ENCODE peak calls at places on chromosomes 5 and 9, in five cellular contexts. One of them, this sample, is unnamed.

GRCh38 chr5:60092671-60093422 is 199.3 kb upstream of the PDE4D start:
- DNase-seq in lung: no peak
- DNase-seq in nephron progenitor cell: no peak
- DNase-seq in kidney: no peak
- DNase-seq in AG10803: peak
- DNase-seq in this sample: no peak

GRCh38 chr9:113598451-113598850 is 134.9 kb downstream of the RGS3 start:
- DNase-seq in lung: no peak
- DNase-seq in nephron progenitor cell: no peak
- DNase-seq in kidney: peak
- DNase-seq in AG10803: no peak
- DNase-seq in this sample: no peak

GRCh38 chr5:159550951-159551350 is 220.7 kb upstream of the IL12B start:
- DNase-seq in lung: no peak
- DNase-seq in kidney: no peak
- DNase-seq in nephron progenitor cell: no peak
- DNase-seq in AG10803: peak
- DNase-seq in this sample: no peak

GRCh38 chr5:72013741-72014703 is 93.3 kb upstream of the MAP1B start:
- DNase-seq in nephron progenitor cell: no peak
- DNase-seq in AG10803: no peak
- DNase-seq in kidney: no peak
- DNase-seq in lung: no peak
- DNase-seq in this sample: no peak

GRCh38 chr9:6414291-6414690 is 1.3 kb downstream of the UHRF2 start:
- DNase-seq in kidney: no peak
- DNase-seq in AG10803: peak
- DNase-seq in nephron progenitor cell: peak
- DNase-seq in lung: no peak
- DNase-seq in this sample: peak

GRCh38 chr5:74243634-74244033 is 396.9 kb downstream of the ENC1 start:
- DNase-seq in AG10803: peak
- DNase-seq in kidney: no peak
- DNase-seq in lung: no peak
- DNase-seq in nephron progenitor cell: no peak
- DNase-seq in this sample: no peak

GRCh38 chr9:124035001-124035650 is 23.6 kb downstream of the LHX2 start:
- DNase-seq in lung: no peak
- DNase-seq in nephron progenitor cell: no peak
- DNase-seq in kidney: no peak
- DNase-seq in AG10803: no peak
- DNase-seq in this sample: no peak

GRCh38 chr9:127138444-127138843 is 16.0 kb upstream of the ANGPTL2 start:
- DNase-seq in lung: no peak
- DNase-seq in nephron progenitor cell: no peak
- DNase-seq in kidney: no peak
- DNase-seq in AG10803: no peak
- DNase-seq in this sample: no peak

GRCh38 chr5:11166906-11167305 is 405.9 kb upstream of the DAP start:
- DNase-seq in nephron progenitor cell: no peak
- DNase-seq in kidney: no peak
- DNase-seq in AG10803: no peak
- DNase-seq in lung: no peak
- DNase-seq in this sample: no peak

GRCh38 chr9:121958530-121958929 is 134.6 kb downstream of the TTLL11 start:
- DNase-seq in kidney: no peak
- DNase-seq in nephron progenitor cell: no peak
- DNase-seq in AG10803: no peak
- DNase-seq in lung: no peak
- DNase-seq in this sample: no peak

GRCh38 chr5:174750720-174751119 is 26.3 kb downstream of the MSX2 start:
- DNase-seq in nephron progenitor cell: no peak
- DNase-seq in kidney: no peak
- DNase-seq in AG10803: peak
- DNase-seq in lung: no peak
- DNase-seq in this sample: no peak

GRCh38 chr9:98924971-98925820 is 18.5 kb upstream of the COL15A1 start:
- DNase-seq in kidney: no peak
- DNase-seq in nephron progenitor cell: no peak
- DNase-seq in lung: no peak
- DNase-seq in AG10803: no peak
- DNase-seq in this sample: no peak

GRCh38 chr9:20568406-20568805 is 53.9 kb downstream of the MLLT3 start:
- DNase-seq in lung: no peak
- DNase-seq in nephron progenitor cell: no peak
- DNase-seq in AG10803: no peak
- DNase-seq in kidney: no peak
- DNase-seq in this sample: no peak

GRCh38 chr5:65611524-65611923 is 12.6 kb downstream of the TRIM23 start:
- DNase-seq in lung: peak
- DNase-seq in kidney: no peak
- DNase-seq in nephron progenitor cell: no peak
- DNase-seq in AG10803: no peak
- DNase-seq in this sample: no peak

GRCh38 chr9:87687207-87687606 is 38.7 kb upstream of the CTSL start:
- DNase-seq in kidney: no peak
- DNase-seq in lung: no peak
- DNase-seq in nephron progenitor cell: no peak
- DNase-seq in AG10803: no peak
- DNase-seq in this sample: no peak

GRCh38 chr5:75668988-75669760 is 48.1 kb downstream of the POC5 start:
- DNase-seq in kidney: peak
- DNase-seq in nephron progenitor cell: no peak
- DNase-seq in lung: peak
- DNase-seq in AG10803: no peak
- DNase-seq in this sample: peak

GRCh38 chr5:40584054-40584453 is 95.7 kb upstream of the PTGER4 start:
- DNase-seq in lung: no peak
- DNase-seq in kidney: no peak
- DNase-seq in nephron progenitor cell: no peak
- DNase-seq in AG10803: no peak
- DNase-seq in this sample: no peak

GRCh38 chr5:169637856-169638190 is 748 bp downstream of the DOCK2 start:
- DNase-seq in AG10803: no peak
- DNase-seq in lung: peak
- DNase-seq in kidney: no peak
- DNase-seq in nephron progenitor cell: no peak
- DNase-seq in this sample: peak

GRCh38 chr9:85332487-85332886 is 409.3 kb downstream of the AGTPBP1 start:
- DNase-seq in AG10803: no peak
- DNase-seq in kidney: no peak
- DNase-seq in lung: no peak
- DNase-seq in nephron progenitor cell: no peak
- DNase-seq in this sample: no peak

GRCh38 chr5:145246379-145246778 is 588.8 kb downstream of the PRELID2 start:
- DNase-seq in kidney: no peak
- DNase-seq in nephron progenitor cell: no peak
- DNase-seq in lung: no peak
- DNase-seq in AG10803: no peak
- DNase-seq in this sample: no peak

GRCh38 chr5:169742773-169743296 is 105.8 kb downstream of the DOCK2 start:
- DNase-seq in kidney: no peak
- DNase-seq in AG10803: peak
- DNase-seq in nephron progenitor cell: no peak
- DNase-seq in lung: no peak
- DNase-seq in this sample: no peak

GRCh38 chr9:119959846-119960545 is 590.8 kb upstream of the BRINP1 start:
- DNase-seq in AG10803: peak
- DNase-seq in nephron progenitor cell: no peak
- DNase-seq in lung: no peak
- DNase-seq in kidney: no peak
- DNase-seq in this sample: no peak

GRCh38 chr9:119963798-119964372 is 594.6 kb upstream of the BRINP1 start:
- DNase-seq in kidney: peak
- DNase-seq in lung: peak
- DNase-seq in AG10803: peak
- DNase-seq in nephron progenitor cell: peak
- DNase-seq in this sample: no peak

GRCh38 chr9:119963258-119963797 is 594.1 kb upstream of the BRINP1 start:
- DNase-seq in lung: peak
- DNase-seq in AG10803: peak
- DNase-seq in nephron progenitor cell: peak
- DNase-seq in kidney: peak
- DNase-seq in this sample: no peak

GRCh38 chr9:119961774-119962408 is 592.7 kb upstream of the BRINP1 start:
- DNase-seq in nephron progenitor cell: peak
- DNase-seq in lung: peak
- DNase-seq in kidney: no peak
- DNase-seq in AG10803: no peak
- DNase-seq in this sample: peak
- TF ChIP-seq CTCF in nephron progenitor cell: peak
- TF ChIP-seq CTCF in lung: no peak
- TF ChIP-seq CTCF in kidney: peak
- TF ChIP-seq CTCF in AG10803: peak
- TF ChIP-seq CTCF in this sample: peak

DNA sequence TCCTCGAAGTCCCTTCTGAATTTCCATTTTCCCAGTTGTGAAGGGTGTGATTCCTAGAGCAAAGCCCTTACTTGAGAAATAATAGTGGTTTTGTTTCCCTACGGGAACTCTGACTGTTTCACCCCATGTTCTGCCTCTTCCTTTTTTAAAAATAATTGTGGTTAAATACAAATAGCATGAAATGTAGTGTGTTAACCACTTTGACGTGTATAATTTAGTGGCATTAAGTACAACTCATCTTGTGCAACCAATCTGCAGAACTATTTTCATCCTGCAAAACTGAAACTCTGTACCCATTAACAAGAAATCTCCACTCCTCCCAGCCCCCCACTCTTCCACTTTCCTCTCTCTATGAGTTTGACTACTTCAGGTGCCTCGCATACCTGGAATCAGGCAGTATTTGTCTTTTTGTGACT is 35.6 kb upstream of the HAND1 start:
- DNase-seq in AG10803: peak
- DNase-seq in kidney: no peak
- DNase-seq in nephron progenitor cell: no peak
- DNase-seq in lung: no peak
- DNase-seq in this sample: no peak
- TF ChIP-seq CTCF in AG10803: no peak
- TF ChIP-seq CTCF in kidney: no peak
- TF ChIP-seq CTCF in nephron progenitor cell: no peak
- TF ChIP-seq CTCF in lung: no peak
- TF ChIP-seq CTCF in this sample: no peak

GRCh38 chr9:17081351-17081750 is 53.5 kb upstream of the CNTLN start:
- DNase-seq in AG10803: no peak
- DNase-seq in kidney: no peak
- DNase-seq in nephron progenitor cell: no peak
- DNase-seq in lung: no peak
- DNase-seq in this sample: no peak

GRCh38 chr9:17081814-17082213 is 53.0 kb upstream of the CNTLN start:
- DNase-seq in kidney: no peak
- DNase-seq in AG10803: no peak
- DNase-seq in nephron progenitor cell: no peak
- DNase-seq in lung: no peak
- DNase-seq in this sample: no peak

GRCh38 chr9:17082343-17082742 is 52.5 kb upstream of the CNTLN start:
- DNase-seq in AG10803: peak
- DNase-seq in nephron progenitor cell: peak
- DNase-seq in kidney: peak
- DNase-seq in lung: no peak
- DNase-seq in this sample: no peak
- TF ChIP-seq CTCF in AG10803: peak
- TF ChIP-seq CTCF in nephron progenitor cell: no peak
- TF ChIP-seq CTCF in kidney: no peak
- TF ChIP-seq CTCF in lung: no peak
- TF ChIP-seq CTCF in this sample: no peak

GRCh38 chr5:114062940-114063867 is 298.7 kb upstream of the KCNN2 start:
- DNase-seq in lung: no peak
- DNase-seq in nephron progenitor cell: no peak
- DNase-seq in AG10803: no peak
- DNase-seq in kidney: no peak
- DNase-seq in this sample: no peak
- TF ChIP-seq CTCF in lung: no peak
- TF ChIP-seq CTCF in nephron progenitor cell: no peak
- TF ChIP-seq CTCF in AG10803: no peak
- TF ChIP-seq CTCF in kidney: no peak
- TF ChIP-seq CTCF in this sample: no peak

DNA sequence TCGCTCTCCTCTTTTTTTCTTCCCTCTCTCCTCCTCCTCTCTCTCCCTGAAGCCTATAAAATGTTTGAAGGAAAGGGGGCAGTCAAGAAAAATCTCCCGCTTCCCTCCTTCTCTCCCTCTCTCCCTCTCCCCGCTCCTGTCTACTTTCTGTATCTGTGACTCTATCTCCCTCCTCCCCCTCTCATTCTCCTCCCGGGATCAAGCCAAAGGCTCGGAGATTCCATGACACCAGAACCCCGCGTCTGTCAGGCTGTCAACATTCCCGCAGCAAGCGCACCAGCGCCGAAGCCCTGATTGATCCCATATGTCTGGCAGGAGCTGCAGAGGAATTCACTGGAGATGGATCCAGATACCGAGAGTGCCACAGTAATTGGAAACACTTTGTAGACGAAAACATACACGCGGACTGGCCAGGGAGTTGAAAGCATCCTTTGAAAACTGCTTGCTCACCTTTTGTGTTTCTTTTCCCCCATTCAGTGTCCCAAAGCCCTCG is 268 bp upstream of the SVEP1 start:
- DNase-seq in kidney: no peak
- DNase-seq in nephron progenitor cell: peak
- DNase-seq in AG10803: peak
- DNase-seq in lung: no peak
- DNase-seq in this sample: no peak
- TF ChIP-seq CTCF in kidney: no peak
- TF ChIP-seq CTCF in nephron progenitor cell: no peak
- TF ChIP-seq CTCF in AG10803: no peak
- TF ChIP-seq CTCF in lung: no peak
- TF ChIP-seq CTCF in this sample: no peak

DNA sequence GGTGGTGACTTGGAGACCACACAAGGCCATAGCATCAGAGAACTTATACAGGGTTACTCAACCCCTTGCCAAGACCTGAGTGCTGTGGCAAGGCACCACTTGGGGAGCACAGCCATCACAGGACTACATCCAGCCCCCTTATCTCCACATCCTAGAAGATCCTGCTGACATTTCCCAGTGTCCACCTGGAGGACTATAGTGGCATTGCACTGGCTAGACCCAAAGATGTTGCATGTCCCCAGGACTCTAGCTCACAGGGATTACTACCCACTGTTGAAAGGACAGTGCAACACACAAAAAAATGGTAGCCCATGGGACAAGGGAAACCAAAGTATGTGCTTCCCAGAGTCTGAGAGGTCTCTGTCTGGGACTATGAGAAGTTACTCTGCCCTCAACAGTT is 411.1 kb upstream of the NUDT12 start:
- DNase-seq in AG10803: no peak
- DNase-seq in nephron progenitor cell: no peak
- DNase-seq in lung: no peak
- DNase-seq in kidney: no peak
- DNase-seq in this sample: no peak
- TF ChIP-seq CTCF in AG10803: no peak
- TF ChIP-seq CTCF in nephron progenitor cell: no peak
- TF ChIP-seq CTCF in lung: no peak
- TF ChIP-seq CTCF in kidney: no peak
- TF ChIP-seq CTCF in this sample: no peak